ENCODE peak calls at places on chromosomes 2 and 18, in six cellular contexts. G, Q, H, P, C and W are unnamed samples.

GRCh38 chr2:45125232-45125631 is 116.0 kb upstream of the SIX2 start:
- DNase-seq in G (no peak), Q (no peak), H (no peak), P (no peak), C (no peak), W (no peak)

GRCh38 chr2:166351319-166351718 is 24.4 kb downstream of the SCN9A start:
- DNase-seq in G (peak), Q (peak), H (peak), P (no peak), C (no peak), W (peak)

GRCh38 chr18:9365406-9365805 is 30.8 kb downstream of the TWSG1 start:
- DNase-seq in G (peak), Q (peak), H (no peak), P (peak), C (no peak), W (peak)

GRCh38 chr2:154375625-154376020 is 322.9 kb upstream of the KCNJ3 start:
- DNase-seq in G (peak), Q (no peak), H (peak), P (no peak), C (peak), W (peak)

GRCh38 chr2:240789051-240789453 is 31.0 kb downstream of the KIF1A start:
- DNase-seq in G (no peak), Q (no peak), H (peak), P (no peak), C (no peak), W (no peak)

GRCh38 chr2:100427627-100428258 is 10.3 kb upstream of the CHST10 start:
- DNase-seq in G (peak), Q (peak), H (peak), P (peak), C (peak), W (peak)

GRCh38 chr18:35956226-35956625 is 16.3 kb upstream of the RMP24 start:
- DNase-seq in G (no peak), Q (no peak), H (no peak), P (no peak), C (no peak), W (no peak)

GRCh38 chr2:141062443-141062842 is 1068.4 kb downstream of the LRP1B start:
- DNase-seq in G (peak), Q (no peak), H (peak), P (no peak), C (no peak), W (no peak)

GRCh38 chr2:1993711-1994682 is 249.7 kb upstream of the PXDN start:
- DNase-seq in G (peak), Q (no peak), H (no peak), P (peak), C (no peak), W (peak)

GRCh38 chr2:35501076-35501475 is 854.5 kb upstream of the CRIM1 start:
- DNase-seq in G (peak), Q (no peak), H (no peak), P (no peak), C (peak), W (no peak)

GRCh38 chr2:238450440-238450861 is 23.7 kb downstream of the ASB1 start:
- DNase-seq in G (no peak), Q (no peak), H (no peak), P (no peak), C (no peak), W (no peak)

GRCh38 chr2:39411186-39411944 is 25.7 kb downstream of the MAP4K3 start:
- DNase-seq in G (peak), Q (peak), H (no peak), P (peak), C (peak), W (peak)

GRCh38 chr2:216344958-216345315 is 27.3 kb downstream of the MARCHF4 start:
- DNase-seq in G (no peak), Q (no peak), H (no peak), P (no peak), C (no peak), W (peak)

GRCh38 chr2:175815537-175815936 is 186.5 kb downstream of the LNPK start:
- DNase-seq in G (peak), Q (peak), H (no peak), P (no peak), C (peak), W (no peak)

GRCh38 chr2:203451011-203451410 is 84.1 kb downstream of the RAPH1 start:
- DNase-seq in G (peak), Q (peak), H (no peak), P (no peak), C (no peak), W (peak)

GRCh38 chr2:231494669-231495068 is 30.4 kb upstream of the NCL start:
- DNase-seq in G (no peak), Q (no peak), H (no peak), P (no peak), C (no peak), W (no peak)

DNA sequence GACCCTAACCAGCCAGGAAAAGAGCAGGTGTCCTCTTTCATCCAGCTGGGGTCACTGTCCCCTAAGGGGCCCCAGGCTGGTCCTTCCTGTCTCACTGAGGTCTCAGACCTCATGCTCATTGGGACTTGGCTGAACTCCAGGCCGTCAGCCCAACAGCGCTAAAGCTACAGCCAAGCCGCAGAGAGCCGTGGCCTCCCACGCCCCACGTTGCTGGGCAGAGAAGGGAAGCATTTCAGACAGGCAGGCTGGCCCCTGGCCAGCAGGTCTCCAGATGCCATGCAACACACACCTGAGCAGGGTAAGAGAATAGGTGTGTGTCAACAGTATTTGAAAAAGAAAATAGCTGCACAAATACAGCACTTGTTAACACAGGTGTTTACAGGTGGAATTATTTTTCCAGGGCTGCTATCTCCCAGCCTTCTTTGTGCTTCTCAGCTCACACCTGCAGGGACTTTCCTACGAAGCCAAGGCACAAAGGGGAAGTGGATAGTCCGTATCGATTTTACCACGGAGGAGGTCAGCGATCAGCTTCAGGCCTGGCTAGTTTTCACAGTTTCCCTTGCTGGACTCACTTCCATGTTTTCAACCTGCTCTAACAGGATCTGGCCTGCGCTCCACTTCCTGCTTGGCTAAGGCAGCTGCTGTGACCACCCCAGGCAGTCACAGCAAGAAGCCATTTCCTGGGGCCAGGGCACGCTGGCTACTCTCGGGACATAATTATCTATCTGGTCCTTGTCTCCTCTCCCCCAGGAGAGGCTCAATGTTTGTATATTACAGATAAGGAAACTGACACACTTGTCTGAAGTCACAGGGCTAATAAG is 156.1 kb upstream of the ID2 start:
- DNase-seq in G (peak), Q (peak), H (peak), P (peak), C (peak), W (peak)
- H3K4me3 ChIP-seq in G (no peak), Q (no peak), H (peak), P (no peak), C (no peak), W (no peak)

GRCh38 chr2:72950558-72951255 is 33.4 kb downstream of the EMX1 start:
- DNase-seq in G (no peak), Q (no peak), H (no peak), P (no peak), C (no peak), W (no peak)

GRCh38 chr2:72953528-72953927 is 36.2 kb downstream of the EMX1 start:
- DNase-seq in G (no peak), Q (no peak), H (no peak), P (no peak), C (no peak), W (no peak)

GRCh38 chr2:72951303-72952095 is 34.2 kb downstream of the EMX1 start:
- DNase-seq in G (no peak), Q (no peak), H (no peak), P (no peak), C (no peak), W (no peak)

GRCh38 chr2:72952961-72953360 is 35.6 kb downstream of the EMX1 start:
- DNase-seq in G (no peak), Q (no peak), H (no peak), P (no peak), C (no peak), W (no peak)

DNA sequence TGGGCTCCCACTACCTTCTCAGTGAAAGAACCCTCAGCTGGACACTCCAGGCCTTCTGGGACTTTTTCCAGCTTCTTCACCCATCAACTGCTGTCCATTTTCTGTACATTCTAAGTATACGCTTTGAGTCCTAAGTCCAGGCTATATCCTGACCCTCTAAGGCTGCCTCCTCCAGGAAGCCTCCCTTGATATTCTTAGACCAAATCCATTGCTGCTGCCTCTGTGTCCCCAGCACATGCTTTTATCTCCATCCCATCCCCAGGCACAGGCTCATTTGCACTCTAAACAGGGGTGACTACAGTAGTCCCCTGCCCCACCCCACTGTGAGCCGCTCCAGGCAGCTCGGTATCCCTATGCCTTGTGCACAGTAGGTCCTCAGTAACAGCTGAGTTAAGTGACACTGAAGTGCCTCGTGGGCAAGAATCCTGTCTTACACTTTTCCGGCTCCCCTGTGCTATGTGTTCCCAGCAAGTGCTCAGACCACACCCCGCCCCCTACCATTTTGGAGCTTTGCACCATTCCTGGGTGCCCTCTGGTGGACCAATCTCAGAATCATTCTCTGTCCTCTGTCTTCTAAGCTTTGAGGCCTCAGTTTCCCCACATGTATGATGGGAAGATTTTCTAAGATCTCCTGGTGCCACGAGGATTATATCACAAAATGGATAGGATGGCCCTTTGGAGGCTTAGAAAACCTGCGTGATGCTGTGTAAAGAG is 34.9 kb downstream of the EMX1 start:
- DNase-seq in G (no peak), Q (no peak), H (no peak), P (no peak), C (no peak), W (no peak)
- TF ChIP-seq CTCF in G (no peak), Q (peak), H (no peak), P (no peak), C (no peak), W (no peak)

DNA sequence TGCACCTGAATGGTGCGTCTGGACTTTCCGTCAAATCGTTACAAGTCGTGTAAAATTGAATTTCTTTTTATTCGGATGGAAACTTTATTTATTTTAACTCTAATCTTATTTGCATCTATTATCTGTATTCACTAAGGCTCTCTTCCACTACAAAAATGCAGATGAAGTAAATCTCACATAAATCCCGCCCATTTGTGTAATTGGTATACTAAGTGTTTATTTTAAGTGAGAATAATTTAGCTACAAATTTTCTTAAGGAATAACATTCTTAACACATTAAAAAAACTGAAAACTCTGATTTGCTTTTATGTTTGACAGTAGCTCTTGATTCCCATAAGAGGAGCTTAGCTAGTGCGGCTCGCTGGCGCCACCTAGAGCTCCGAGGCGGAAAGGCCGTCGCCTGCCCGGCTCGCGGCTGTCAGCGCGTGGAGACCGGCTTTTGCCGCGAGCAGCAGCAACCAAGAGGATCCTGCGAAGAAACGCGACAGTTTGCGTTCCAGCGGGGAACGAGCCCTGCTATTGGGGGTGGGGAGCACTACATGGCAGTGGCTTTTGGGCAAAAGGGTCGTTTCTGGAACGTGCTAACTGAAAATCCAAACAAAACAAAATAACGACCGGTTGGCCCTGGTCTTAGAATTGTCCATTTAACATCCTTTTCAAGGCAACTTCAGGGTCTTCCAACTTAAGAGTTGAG is 6.7 kb downstream of the SP9 start:
- DNase-seq in G (peak), Q (peak), H (peak), P (peak), C (peak), W (peak)
- H3K4me3 ChIP-seq in G (no peak), Q (no peak), H (peak), P (peak), C (no peak), W (no peak)

GRCh38 chr2:129888461-129888860 is 91.0 kb upstream of the RAB6C start:
- DNase-seq in G (no peak), Q (no peak), H (no peak), P (no peak), C (no peak), W (no peak)

GRCh38 chr2:129883121-129883520 is 96.3 kb upstream of the RAB6C start:
- DNase-seq in G (no peak), Q (no peak), H (no peak), P (no peak), C (no peak), W (no peak)

GRCh38 chr2:129887688-129888266 is 91.7 kb upstream of the RAB6C start:
- DNase-seq in G (no peak), Q (no peak), H (no peak), P (no peak), C (no peak), W (no peak)

GRCh38 chr2:129884221-129884786 is 95.2 kb upstream of the RAB6C start:
- DNase-seq in G (no peak), Q (no peak), H (no peak), P (no peak), C (no peak), W (no peak)

DNA sequence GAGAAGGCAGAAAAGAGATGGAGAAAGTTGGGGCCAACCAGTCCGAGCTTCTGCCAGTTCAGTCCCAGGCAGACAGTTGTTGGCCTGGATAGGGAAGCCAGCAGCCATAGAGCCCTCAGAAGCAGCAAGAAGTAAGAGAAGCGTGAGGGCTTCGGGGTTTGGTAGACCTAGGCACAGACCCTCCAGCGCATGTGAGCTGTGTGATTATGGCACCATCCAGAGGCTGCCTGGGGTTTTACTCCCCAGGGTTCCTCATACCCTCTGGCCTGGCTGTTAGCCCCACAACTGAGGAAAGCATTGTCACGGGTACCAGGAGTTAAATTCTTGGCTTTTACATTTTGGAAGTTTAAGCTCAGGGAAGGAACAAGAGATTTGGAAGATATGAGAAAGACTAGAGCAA is 93.7 kb upstream of the RAB6C start:
- DNase-seq in G (no peak), Q (no peak), H (peak), P (no peak), C (no peak), W (no peak)
- TF ChIP-seq CTCF in G (no peak), Q (no peak), H (peak), P (peak), C (no peak), W (no peak)